ENCODE peak calls at places on chromosome 11, in four cellular contexts. One of them, this sample, is unnamed.

GRCh38 chr11:46222485-46223251 is 54.8 kb upstream of the CREB3L1 start:
- DNase-seq in PC-3: no peak
- DNase-seq in body of pancreas: no peak
- DNase-seq in naive thymus-derived CD4-positive, alpha-beta T cell: no peak
- DNase-seq in this sample: no peak

GRCh38 chr11:47391077-47391583 is 12.8 kb upstream of the SPI1 start:
- DNase-seq in naive thymus-derived CD4-positive, alpha-beta T cell: no peak
- DNase-seq in PC-3: no peak
- DNase-seq in body of pancreas: peak; percentile 69
- DNase-seq in this sample: no peak

GRCh38 chr11:123577081-123577598 is 77.3 kb downstream of the SCN3B start:
- DNase-seq in body of pancreas: peak; percentile 60
- DNase-seq in naive thymus-derived CD4-positive, alpha-beta T cell: peak; percentile 37
- DNase-seq in PC-3: peak; percentile 77
- DNase-seq in this sample: peak; percentile 57

GRCh38 chr11:57646756-57647303 is 2.9 kb downstream of the YPEL4 start:
- DNase-seq in naive thymus-derived CD4-positive, alpha-beta T cell: no peak
- DNase-seq in PC-3: no peak
- DNase-seq in body of pancreas: no peak
- DNase-seq in this sample: no peak

GRCh38 chr11:84313830-84314359 is 1027.7 kb upstream of the CCDC90B start:
- DNase-seq in body of pancreas: no peak
- DNase-seq in PC-3: no peak
- DNase-seq in naive thymus-derived CD4-positive, alpha-beta T cell: no peak
- DNase-seq in this sample: no peak

GRCh38 chr11:121309688-121310087 is 17.1 kb downstream of the SC5D start:
- DNase-seq in body of pancreas: no peak
- DNase-seq in naive thymus-derived CD4-positive, alpha-beta T cell: no peak
- DNase-seq in PC-3: no peak
- DNase-seq in this sample: no peak

GRCh38 chr11:60343094-60343704 is 16.1 kb downstream of the MS4A6E start:
- DNase-seq in naive thymus-derived CD4-positive, alpha-beta T cell: no peak
- DNase-seq in PC-3: peak; percentile 71
- DNase-seq in body of pancreas: no peak
- DNase-seq in this sample: peak; percentile 23

GRCh38 chr11:97574976-97575665 is 1185.3 kb downstream of the JRKL start:
- DNase-seq in PC-3: peak; percentile 31
- DNase-seq in naive thymus-derived CD4-positive, alpha-beta T cell: no peak
- DNase-seq in body of pancreas: no peak
- DNase-seq in this sample: no peak

GRCh38 chr11:128621491-128622136 is 34.3 kb upstream of the ETS1 start:
- DNase-seq in PC-3: peak; percentile 58
- DNase-seq in naive thymus-derived CD4-positive, alpha-beta T cell: no peak
- DNase-seq in body of pancreas: peak; percentile 19
- DNase-seq in this sample: no peak

GRCh38 chr11:90705661-90706060 is 482.8 kb upstream of the CHORDC1 start:
- DNase-seq in PC-3: no peak
- DNase-seq in body of pancreas: no peak
- DNase-seq in naive thymus-derived CD4-positive, alpha-beta T cell: no peak
- DNase-seq in this sample: no peak

GRCh38 chr11:41954034-41954433 is 494.6 kb upstream of the LRRC4C start:
- DNase-seq in PC-3: peak; percentile 76
- DNase-seq in body of pancreas: no peak
- DNase-seq in naive thymus-derived CD4-positive, alpha-beta T cell: no peak
- DNase-seq in this sample: peak; percentile 89

GRCh38 chr11:13415201-13415600 is 47.8 kb downstream of the BTBD10 start:
- DNase-seq in PC-3: peak; percentile 4
- DNase-seq in naive thymus-derived CD4-positive, alpha-beta T cell: no peak
- DNase-seq in body of pancreas: no peak
- DNase-seq in this sample: no peak

GRCh38 chr11:128052912-128053641 is 534.3 kb downstream of the ETS1 start:
- DNase-seq in body of pancreas: no peak
- DNase-seq in PC-3: peak; percentile 56
- DNase-seq in naive thymus-derived CD4-positive, alpha-beta T cell: peak; percentile 66
- DNase-seq in this sample: no peak

GRCh38 chr11:18347471-18348125 is 25.2 kb downstream of the GTF2H1 start:
- DNase-seq in naive thymus-derived CD4-positive, alpha-beta T cell: no peak
- DNase-seq in PC-3: peak; percentile 47
- DNase-seq in body of pancreas: no peak
- DNase-seq in this sample: no peak

GRCh38 chr11:7673724-7674434 is 579 bp upstream of the CYB5R2 start:
- DNase-seq in body of pancreas: peak; percentile 36
- DNase-seq in naive thymus-derived CD4-positive, alpha-beta T cell: peak; percentile 7
- DNase-seq in PC-3: no peak
- DNase-seq in this sample: no peak

GRCh38 chr11:64206457-64207246 is at the start of gene FERMT3:
- DNase-seq in naive thymus-derived CD4-positive, alpha-beta T cell: peak; percentile 78
- DNase-seq in PC-3: no peak
- DNase-seq in body of pancreas: peak; percentile 75
- DNase-seq in this sample: no peak

GRCh38 chr11:8025816-8026215 is 38.7 kb downstream of the EIF3F start:
- DNase-seq in PC-3: peak; percentile 53
- DNase-seq in naive thymus-derived CD4-positive, alpha-beta T cell: no peak
- DNase-seq in body of pancreas: no peak
- DNase-seq in this sample: peak; percentile 41

GRCh38 chr11:16536513-16536912 is 180.2 kb upstream of the SOX6 start:
- DNase-seq in PC-3: no peak
- DNase-seq in naive thymus-derived CD4-positive, alpha-beta T cell: no peak
- DNase-seq in body of pancreas: no peak
- DNase-seq in this sample: no peak

GRCh38 chr11:16776716-16777115 is 38.3 kb downstream of the C11orf58 start:
- DNase-seq in naive thymus-derived CD4-positive, alpha-beta T cell: no peak
- DNase-seq in PC-3: no peak
- DNase-seq in body of pancreas: no peak
- DNase-seq in this sample: no peak

GRCh38 chr11:32113200-32113599 is 22.3 kb downstream of the RCN1 start:
- DNase-seq in naive thymus-derived CD4-positive, alpha-beta T cell: no peak
- DNase-seq in body of pancreas: peak; percentile 41
- DNase-seq in PC-3: no peak
- DNase-seq in this sample: no peak

GRCh38 chr11:118652681-118653181 is 26.7 kb downstream of the TREH start:
- DNase-seq in PC-3: no peak
- DNase-seq in body of pancreas: no peak
- DNase-seq in naive thymus-derived CD4-positive, alpha-beta T cell: no peak
- DNase-seq in this sample: no peak

GRCh38 chr11:130904380-130904779 is 11.9 kb downstream of the SNX19 start:
- DNase-seq in naive thymus-derived CD4-positive, alpha-beta T cell: no peak
- DNase-seq in PC-3: peak; percentile 45
- DNase-seq in body of pancreas: no peak
- DNase-seq in this sample: no peak

GRCh38 chr11:125692887-125693286 is 12.2 kb upstream of the ACRV1 start:
- DNase-seq in body of pancreas: no peak
- DNase-seq in PC-3: no peak
- DNase-seq in naive thymus-derived CD4-positive, alpha-beta T cell: no peak
- DNase-seq in this sample: no peak

GRCh38 chr11:124198852-124199389 is 15.8 kb downstream of the OR10D3 start:
- DNase-seq in body of pancreas: no peak
- DNase-seq in PC-3: no peak
- DNase-seq in naive thymus-derived CD4-positive, alpha-beta T cell: no peak
- DNase-seq in this sample: no peak

GRCh38 chr11:36736103-36736502 is 138.1 kb upstream of the RAG2 start:
- DNase-seq in PC-3: no peak
- DNase-seq in naive thymus-derived CD4-positive, alpha-beta T cell: no peak
- DNase-seq in body of pancreas: no peak
- DNase-seq in this sample: no peak

GRCh38 chr11:18727499-18728236 is 1.7 kb upstream of the IGSF22 start:
- DNase-seq in body of pancreas: peak; percentile 34
- DNase-seq in naive thymus-derived CD4-positive, alpha-beta T cell: peak; percentile 56
- DNase-seq in PC-3: peak; percentile 63
- DNase-seq in this sample: no peak

GRCh38 chr11:64297722-64298358 is 2.3 kb upstream of the CATSPERZ start:
- DNase-seq in PC-3: no peak
- DNase-seq in naive thymus-derived CD4-positive, alpha-beta T cell: no peak
- DNase-seq in body of pancreas: no peak
- DNase-seq in this sample: no peak

GRCh38 chr11:128472128-128473110 is 114.9 kb downstream of the ETS1 start:
- DNase-seq in PC-3: peak; percentile 77
- DNase-seq in naive thymus-derived CD4-positive, alpha-beta T cell: peak; percentile 38
- DNase-seq in body of pancreas: no peak
- DNase-seq in this sample: no peak

GRCh38 chr11:3920148-3920852 is 64.8 kb downstream of the STIM1 start:
- DNase-seq in naive thymus-derived CD4-positive, alpha-beta T cell: no peak
- DNase-seq in body of pancreas: peak; percentile 44
- DNase-seq in PC-3: peak; percentile 71
- DNase-seq in this sample: peak; percentile 80
- H3K4me3 ChIP-seq in naive thymus-derived CD4-positive, alpha-beta T cell: no peak overlapping the region
- H3K4me3 ChIP-seq in body of pancreas: no peak overlapping the region
- H3K4me3 ChIP-seq in PC-3: no peak overlapping the region
- H3K4me3 ChIP-seq in this sample: no peak overlapping the region

GRCh38 chr11:111331711-111332479 is 33.5 kb downstream of the POU2AF3 start:
- DNase-seq in PC-3: peak; percentile 25
- DNase-seq in body of pancreas: no peak
- DNase-seq in naive thymus-derived CD4-positive, alpha-beta T cell: no peak
- DNase-seq in this sample: no peak
- H3K27ac ChIP-seq in PC-3: no peak overlapping the region
- H3K27ac ChIP-seq in body of pancreas: peak overlapping the region; percentile 57
- H3K27ac ChIP-seq in naive thymus-derived CD4-positive, alpha-beta T cell: no peak overlapping the region
- H3K27ac ChIP-seq in this sample: no peak overlapping the region

GRCh38 chr11:101126551-101127347 is 2.9 kb downstream of the PGR start:
- DNase-seq in PC-3: no peak
- DNase-seq in body of pancreas: peak; percentile 2
- DNase-seq in naive thymus-derived CD4-positive, alpha-beta T cell: no peak
- DNase-seq in this sample: peak; percentile 8

GRCh38 chr11:101127348-101127698 is 2.3 kb downstream of the PGR start:
- DNase-seq in PC-3: no peak
- DNase-seq in body of pancreas: peak; percentile 3
- DNase-seq in naive thymus-derived CD4-positive, alpha-beta T cell: no peak
- DNase-seq in this sample: no peak

GRCh38 chr11:101127699-101128570 is 1.7 kb downstream of the PGR start:
- DNase-seq in body of pancreas: peak; percentile 4
- DNase-seq in naive thymus-derived CD4-positive, alpha-beta T cell: no peak
- DNase-seq in PC-3: no peak
- DNase-seq in this sample: peak; percentile 1

GRCh38 chr11:101128571-101129202 is 926 bp downstream of the PGR start:
- DNase-seq in body of pancreas: peak; percentile 2
- DNase-seq in PC-3: no peak
- DNase-seq in naive thymus-derived CD4-positive, alpha-beta T cell: no peak
- DNase-seq in this sample: no peak

DNA sequence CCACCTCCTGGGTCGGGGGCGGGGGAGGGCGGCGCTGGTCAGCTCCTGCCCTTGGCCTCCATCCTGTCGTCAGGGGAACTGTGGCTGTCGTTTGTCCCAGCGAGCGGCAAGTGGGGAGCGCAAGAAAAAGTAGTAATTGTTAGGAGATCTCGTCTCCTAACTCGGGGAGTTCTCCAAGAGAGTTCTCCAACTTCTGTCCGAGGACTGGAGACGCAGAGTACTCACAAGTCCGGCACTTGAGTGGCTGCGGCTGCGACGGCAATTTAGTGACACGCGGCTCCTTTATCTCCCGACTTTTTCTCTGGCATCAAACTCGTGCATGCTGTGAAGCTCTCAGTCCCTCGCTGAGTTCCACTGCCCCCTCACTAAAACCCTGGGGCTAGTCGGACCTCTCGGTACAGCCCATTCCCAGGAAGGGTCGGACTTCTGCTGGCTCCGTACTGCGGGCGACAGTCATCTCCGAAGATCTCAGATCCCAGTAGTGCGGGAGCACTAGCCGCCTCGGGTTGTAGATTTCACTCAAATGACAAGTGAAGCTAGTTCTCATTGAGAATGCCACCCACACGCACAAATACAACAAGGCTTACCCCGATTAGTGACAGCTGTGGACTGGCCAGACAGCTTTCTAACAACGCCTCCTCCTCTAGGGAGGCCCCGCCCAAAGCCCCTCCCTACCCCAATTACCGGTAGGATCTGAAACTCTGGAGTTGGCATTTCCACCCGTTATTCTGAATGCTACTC is at the start of gene PGR:
- DNase-seq in body of pancreas: peak; percentile 40
- DNase-seq in naive thymus-derived CD4-positive, alpha-beta T cell: no peak
- DNase-seq in PC-3: no peak
- DNase-seq in this sample: no peak
- H3K4me3 ChIP-seq in body of pancreas: no peak within 1 kb of the TSS
- H3K4me3 ChIP-seq in naive thymus-derived CD4-positive, alpha-beta T cell: no peak within 1 kb of the TSS
- H3K4me3 ChIP-seq in PC-3: no peak within 1 kb of the TSS
- H3K4me3 ChIP-seq in this sample: no peak within 1 kb of the TSS

DNA sequence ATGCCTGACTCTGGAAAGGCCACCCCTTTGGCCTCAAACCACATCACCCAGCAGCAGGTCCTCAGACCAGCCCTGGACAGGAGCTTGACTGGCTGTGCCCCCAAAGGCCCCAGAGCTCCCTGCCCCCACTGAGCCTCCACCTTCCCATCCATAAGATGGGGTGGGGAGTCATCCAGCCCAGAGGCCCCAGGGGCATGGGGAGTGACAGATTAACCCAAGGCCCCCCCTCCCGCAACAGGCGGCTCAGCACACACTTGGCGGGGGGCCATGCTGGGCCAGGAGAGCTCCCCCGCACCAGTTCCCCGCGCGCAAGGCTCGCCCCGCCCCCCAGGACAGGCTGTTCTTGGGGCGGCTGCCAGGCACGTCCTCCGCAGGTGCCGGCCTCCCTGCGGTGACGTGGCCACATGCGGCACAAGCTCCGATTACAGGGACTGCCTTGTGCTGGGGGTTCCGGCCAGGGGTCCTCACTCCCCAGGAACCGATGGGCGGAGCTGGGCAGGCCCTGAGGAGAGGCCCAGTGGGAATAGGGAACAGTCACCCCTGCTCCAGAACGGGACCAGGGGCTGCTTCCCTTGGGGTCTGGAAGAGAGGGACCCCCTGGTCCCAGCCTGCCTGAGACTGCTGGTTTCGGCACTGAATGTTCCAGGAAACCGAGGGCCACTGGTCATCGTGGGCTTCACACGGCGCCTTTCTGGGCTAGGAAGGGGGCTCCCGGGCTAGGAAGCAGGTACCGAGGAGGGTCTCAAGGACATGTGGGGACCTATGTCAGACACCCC is 5.1 kb upstream of the CDKN1C start:
- DNase-seq in naive thymus-derived CD4-positive, alpha-beta T cell: no peak
- DNase-seq in body of pancreas: peak; percentile 89
- DNase-seq in PC-3: peak; percentile 58
- DNase-seq in this sample: no peak
- H3K27ac ChIP-seq in naive thymus-derived CD4-positive, alpha-beta T cell: peak overlapping the region; percentile 67
- H3K27ac ChIP-seq in body of pancreas: peak overlapping the region; percentile 57
- H3K27ac ChIP-seq in PC-3: no peak overlapping the region
- H3K27ac ChIP-seq in this sample: no peak overlapping the region

This sample was measured in SJSA1.